ENCODE peak calls at places on chromosomes 11 and 22, in six cellular contexts. One of them, this sample, is unnamed.

GRCh38 chr11:56932572-56933235 is 56.0 kb upstream of the OR5AK2 start:
- DNase-seq in coronary artery: no peak
- DNase-seq in choroid plexus epithelial cell: peak
- DNase-seq in epithelial cell of prostate: peak
- DNase-seq in CD4-positive, CD25-positive, alpha-beta regulatory T cell: no peak
- DNase-seq in left cardiac atrium: no peak
- DNase-seq in this sample: peak

GRCh38 chr11:73072935-73073481 is 69.1 kb downstream of the FCHSD2 start:
- DNase-seq in coronary artery: no peak
- DNase-seq in choroid plexus epithelial cell: peak
- DNase-seq in epithelial cell of prostate: no peak
- DNase-seq in CD4-positive, CD25-positive, alpha-beta regulatory T cell: peak
- DNase-seq in left cardiac atrium: no peak
- DNase-seq in this sample: no peak

GRCh38 chr11:13091373-13091772 is 82.3 kb downstream of the RASSF10 start:
- DNase-seq in coronary artery: no peak
- DNase-seq in choroid plexus epithelial cell: peak
- DNase-seq in epithelial cell of prostate: peak
- DNase-seq in CD4-positive, CD25-positive, alpha-beta regulatory T cell: no peak
- DNase-seq in left cardiac atrium: no peak
- DNase-seq in this sample: no peak

GRCh38 chr11:58913685-58914084 is 25.6 kb upstream of the GLYATL1 start:
- DNase-seq in coronary artery: no peak
- DNase-seq in choroid plexus epithelial cell: no peak
- DNase-seq in epithelial cell of prostate: no peak
- DNase-seq in CD4-positive, CD25-positive, alpha-beta regulatory T cell: no peak
- DNase-seq in left cardiac atrium: no peak
- DNase-seq in this sample: no peak

GRCh38 chr11:111531687-111532364 is 8.7 kb upstream of the LAYN start:
- DNase-seq in coronary artery: no peak
- DNase-seq in choroid plexus epithelial cell: peak
- DNase-seq in epithelial cell of prostate: peak
- DNase-seq in CD4-positive, CD25-positive, alpha-beta regulatory T cell: peak
- DNase-seq in left cardiac atrium: no peak
- DNase-seq in this sample: peak

GRCh38 chr11:13210424-13210823 is 67.2 kb upstream of the BMAL1 start:
- DNase-seq in coronary artery: no peak
- DNase-seq in choroid plexus epithelial cell: peak
- DNase-seq in epithelial cell of prostate: no peak
- DNase-seq in CD4-positive, CD25-positive, alpha-beta regulatory T cell: peak
- DNase-seq in left cardiac atrium: peak
- DNase-seq in this sample: no peak

GRCh38 chr22:33044059-33044458 is 14.1 kb downstream of the SYN3 start:
- DNase-seq in coronary artery: no peak
- DNase-seq in choroid plexus epithelial cell: no peak
- DNase-seq in epithelial cell of prostate: no peak
- DNase-seq in CD4-positive, CD25-positive, alpha-beta regulatory T cell: no peak
- DNase-seq in left cardiac atrium: no peak
- DNase-seq in this sample: no peak

GRCh38 chr11:86978247-86978646 is 23.1 kb upstream of the FZD4 start:
- DNase-seq in coronary artery: peak
- DNase-seq in choroid plexus epithelial cell: peak
- DNase-seq in epithelial cell of prostate: no peak
- DNase-seq in CD4-positive, CD25-positive, alpha-beta regulatory T cell: no peak
- DNase-seq in left cardiac atrium: peak
- DNase-seq in this sample: no peak

GRCh38 chr11:90120191-90120590 is 14.3 kb upstream of the NAALAD2 start:
- DNase-seq in coronary artery: no peak
- DNase-seq in choroid plexus epithelial cell: no peak
- DNase-seq in epithelial cell of prostate: no peak
- DNase-seq in CD4-positive, CD25-positive, alpha-beta regulatory T cell: no peak
- DNase-seq in left cardiac atrium: no peak
- DNase-seq in this sample: no peak

GRCh38 chr22:44666207-44666585 is 35.8 kb upstream of the PRR5 start:
- DNase-seq in coronary artery: no peak
- DNase-seq in choroid plexus epithelial cell: no peak
- DNase-seq in epithelial cell of prostate: no peak
- DNase-seq in CD4-positive, CD25-positive, alpha-beta regulatory T cell: no peak
- DNase-seq in left cardiac atrium: no peak
- DNase-seq in this sample: no peak

This sample was measured in keratinocyte.